ENCODE peak calls at places on chromosomes 7 and 10, in four cellular contexts. X is HepG2, T is K562, W is H1. Y is an unnamed sample.

GRCh38 chr10:104441601-104442000 is 88.0 kb downstream of the CFAP58 start:
- DNase-seq in T (no peak), W (no peak), X (no peak), Y (no peak)

GRCh38 chr10:33252324-33252723 is 82.1 kb downstream of the NRP1 start:
- DNase-seq in X (no peak), W (no peak), T (no peak), Y (no peak)

GRCh38 chr10:100339236-100339635 is 7.8 kb upstream of the SCD start:
- DNase-seq in X (no peak), W (no peak), T (no peak), Y (no peak)

GRCh38 chr10:31242902-31243301 is 76.1 kb upstream of the ZEB1 start:
- DNase-seq in W (peak), X (peak), T (peak), Y (peak)

GRCh38 chr7:131905574-131905973 is 349.1 kb upstream of the PODXL start:
- DNase-seq in T (no peak), X (no peak), W (no peak), Y (no peak)

GRCh38 chr10:71581376-71581775 is 138.2 kb downstream of the C10orf105 start:
- DNase-seq in X (no peak), T (no peak), W (no peak), Y (no peak)

GRCh38 chr10:91077549-91078017 is 142.9 kb upstream of the PCGF5 start:
- DNase-seq in X (no peak), T (no peak), W (no peak), Y (no peak)

GRCh38 chr10:35690534-35690933 is 48.4 kb upstream of the FZD8 start:
- DNase-seq in W (no peak), T (no peak), X (peak), Y (no peak)

GRCh38 chr7:6279341-6279740 is 6.9 kb upstream of the CYTH3 start:
- DNase-seq in W (no peak), X (peak), T (no peak), Y (no peak)

GRCh38 chr10:7471720-7472367 is 61.0 kb upstream of the SFMBT2 start:
- DNase-seq in X (no peak), T (no peak), W (no peak), Y (no peak)

GRCh38 chr7:67602246-67602645 is 605.6 kb downstream of the TYW1 start:
- DNase-seq in X (no peak), W (no peak), T (no peak), Y (no peak)

GRCh38 chr7:44633254-44634186 is 27.1 kb downstream of the OGDH start:
- DNase-seq in T (no peak), X (no peak), W (no peak), Y (no peak)

GRCh38 chr7:134454277-134454676 is 4.6 kb downstream of the AKR1B1 start:
- DNase-seq in W (no peak), X (no peak), T (no peak), Y (no peak)

GRCh38 chr10:69499726-69500689 is 48.7 kb downstream of the TSPAN15 start:
- DNase-seq in X (no peak), W (no peak), T (no peak), Y (no peak)

GRCh38 chr7:134726581-134726980 is 52.9 kb upstream of the CALD1 start:
- DNase-seq in W (no peak), T (no peak), X (no peak), Y (no peak)

GRCh38 chr10:62050941-62051433 is 149.5 kb downstream of the ARID5B start:
- DNase-seq in T (peak), W (no peak), X (peak), Y (peak)

GRCh38 chr7:149136118-149136517 is 10.0 kb upstream of the ZNF425 start:
- DNase-seq in X (no peak), T (no peak), W (no peak), Y (no peak)

GRCh38 chr10:79405221-79405994 is 40.0 kb downstream of the ZCCHC24 start:
- DNase-seq in X (no peak), W (no peak), T (no peak), Y (no peak)

GRCh38 chr10:79405995-79406515 is 39.4 kb downstream of the ZCCHC24 start:
- DNase-seq in T (no peak), W (no peak), X (no peak), Y (no peak)

GRCh38 chr10:79403441-79404230 is 41.8 kb downstream of the ZCCHC24 start:
- DNase-seq in X (peak), T (no peak), W (no peak), Y (no peak)

GRCh38 chr10:79404231-79404609 is 41.2 kb downstream of the ZCCHC24 start:
- DNase-seq in W (no peak), T (no peak), X (peak), Y (no peak)

GRCh38 chr10:79404690-79405131 is 40.7 kb downstream of the ZCCHC24 start:
- DNase-seq in T (no peak), W (no peak), X (no peak), Y (no peak)
- H3K4me3 ChIP-seq in T (no peak), W (peak), X (no peak), Y (no peak)

GRCh38 chr7:86647340-86648094 is 3.8 kb downstream of the GRM3 start:
- DNase-seq in W (no peak), X (no peak), T (no peak), Y (no peak)

GRCh38 chr7:86645676-86646276 is 2.1 kb downstream of the GRM3 start:
- DNase-seq in W (no peak), X (no peak), T (no peak), Y (no peak)

GRCh38 chr7:86643478-86644281 is at the start of gene GRM3:
- DNase-seq in X (no peak), W (no peak), T (no peak), Y (no peak)

GRCh38 chr7:86644282-86645173 is 819 bp downstream of the GRM3 start:
- DNase-seq in T (no peak), X (no peak), W (no peak), Y (no peak)

DNA sequence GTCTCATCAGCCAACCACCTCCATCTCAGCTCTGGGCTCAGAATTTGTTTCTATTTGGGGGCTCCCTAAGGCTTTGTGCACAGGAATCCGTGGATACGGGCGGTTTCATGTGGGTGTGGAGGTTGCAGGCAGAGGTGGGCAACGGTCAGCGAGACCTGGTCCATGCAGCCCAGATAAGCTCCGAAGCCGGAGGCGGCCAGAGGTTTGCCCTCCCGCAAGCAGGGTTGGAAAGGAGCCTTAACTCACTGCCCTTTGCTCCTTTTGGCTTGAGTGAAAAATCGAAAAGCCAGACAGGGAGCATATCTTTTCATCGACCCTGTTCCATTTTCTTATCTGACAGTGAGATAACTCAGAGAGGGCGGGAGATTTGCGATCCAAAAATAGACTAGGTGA is 1.5 kb downstream of the GRM3 start:
- DNase-seq in X (no peak), T (no peak), W (no peak), Y (no peak)
- TF ChIP-seq FOSL1 in X (no peak), T (no peak), W (no peak), Y (no peak)

DNA sequence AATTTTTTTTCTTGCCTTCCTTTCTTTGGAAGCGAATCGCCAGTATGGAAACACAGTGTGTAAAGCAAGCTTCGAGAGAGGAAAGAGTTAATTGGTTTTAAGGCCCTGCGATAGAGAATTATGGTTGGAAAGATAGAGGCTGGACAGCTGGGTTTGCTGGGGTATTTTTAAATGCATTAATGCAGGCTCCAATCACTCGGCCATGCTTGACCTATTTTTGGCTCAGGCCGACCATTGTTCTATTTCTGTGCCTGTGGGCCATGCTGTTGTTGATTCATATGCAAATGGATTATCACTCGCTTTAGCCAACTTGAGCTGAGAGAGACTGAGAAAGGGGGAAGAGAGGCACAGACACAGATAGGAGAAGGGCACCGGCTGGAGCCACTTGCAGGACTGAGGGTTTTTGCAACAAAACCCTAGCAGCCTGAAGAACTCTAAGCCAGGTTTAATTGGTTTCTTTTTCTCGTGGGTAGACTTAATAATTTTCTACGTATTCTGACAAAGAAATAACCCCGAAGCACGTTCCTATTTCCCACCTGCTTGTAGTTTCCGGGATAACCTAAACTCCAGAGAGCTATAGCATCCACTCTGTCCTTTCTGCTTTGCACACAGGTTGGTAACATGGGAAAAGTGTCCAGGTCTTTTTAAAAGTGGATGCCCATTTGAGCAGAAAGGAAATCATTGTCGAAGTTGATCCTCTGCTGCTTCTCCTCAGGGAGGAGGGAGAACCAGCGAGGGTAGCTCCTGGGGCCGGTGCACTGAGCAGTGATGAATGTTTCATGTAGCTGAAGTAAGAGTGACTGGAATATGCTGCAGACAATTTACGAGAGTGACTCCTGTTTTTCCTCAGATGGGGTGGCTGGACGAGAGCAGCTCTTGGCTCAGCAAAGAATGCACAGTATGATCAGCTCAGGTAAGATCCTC is at the start of gene HDAC9:
- DNase-seq in T (no peak), W (no peak), X (no peak), Y (no peak)
- H3K27ac ChIP-seq in T (no peak), W (peak), X (no peak), Y (no peak)

GRCh38 chr10:24468281-24468751 is 255.4 kb downstream of the ARHGAP21 start:
- DNase-seq in W (no peak), X (no peak), T (no peak), Y (no peak)

GRCh38 chr10:24465899-24466615 is 257.1 kb downstream of the KIAA1217 start:
- DNase-seq in X (peak), W (no peak), T (no peak), Y (peak)

GRCh38 chr10:24466616-24466949 is 257.1 kb downstream of the ARHGAP21 start:
- DNase-seq in W (no peak), X (no peak), T (no peak), Y (no peak)

GRCh38 chr10:24467605-24468004 is 256.1 kb downstream of the ARHGAP21 start:
- DNase-seq in X (no peak), T (no peak), W (no peak), Y (no peak)

GRCh38 chr10:24467094-24467493 is 256.6 kb downstream of the ARHGAP21 start:
- DNase-seq in X (no peak), T (no peak), W (no peak), Y (no peak)
- H3K4me3 ChIP-seq in X (peak), T (no peak), W (no peak), Y (peak)

GRCh38 chr10:111076682-111077661 is at the start of gene ADRA2A:
- DNase-seq in T (no peak), X (no peak), W (peak), Y (no peak)
- TF ChIP-seq FOSL1 in T (no peak), X (no peak), W (no peak), Y (no peak)

DNA sequence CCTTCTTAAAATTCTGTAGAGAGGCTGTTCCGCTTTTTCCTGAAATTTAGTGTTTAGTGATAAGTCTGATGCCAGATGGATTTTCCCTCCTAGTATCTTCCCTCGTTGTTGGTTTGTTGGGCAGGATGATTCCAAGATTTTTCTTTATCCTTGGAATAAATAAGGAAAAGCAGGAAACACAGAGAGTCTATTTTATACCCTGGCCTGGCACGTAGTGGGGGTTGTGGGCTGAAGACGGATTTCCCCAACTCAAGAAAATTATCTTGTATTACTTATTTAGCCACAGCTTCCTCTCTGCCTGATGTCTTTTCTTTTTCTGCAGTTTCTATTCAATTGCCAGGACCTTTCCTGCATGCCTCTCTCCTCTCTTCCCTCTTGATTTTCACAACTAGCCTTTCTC is 111.1 kb downstream of the AOAH start:
- DNase-seq in X (no peak), W (no peak), T (no peak), Y (no peak)
- H3K27ac ChIP-seq in X (no peak), W (no peak), T (no peak), Y (no peak)

GRCh38 chr10:86569335-86569734 is 47.7 kb upstream of the WAPL start:
- DNase-seq in T (no peak), W (no peak), X (no peak), Y (no peak)
- H3K4me3 ChIP-seq in T (no peak), W (no peak), X (no peak), Y (no peak)

DNA sequence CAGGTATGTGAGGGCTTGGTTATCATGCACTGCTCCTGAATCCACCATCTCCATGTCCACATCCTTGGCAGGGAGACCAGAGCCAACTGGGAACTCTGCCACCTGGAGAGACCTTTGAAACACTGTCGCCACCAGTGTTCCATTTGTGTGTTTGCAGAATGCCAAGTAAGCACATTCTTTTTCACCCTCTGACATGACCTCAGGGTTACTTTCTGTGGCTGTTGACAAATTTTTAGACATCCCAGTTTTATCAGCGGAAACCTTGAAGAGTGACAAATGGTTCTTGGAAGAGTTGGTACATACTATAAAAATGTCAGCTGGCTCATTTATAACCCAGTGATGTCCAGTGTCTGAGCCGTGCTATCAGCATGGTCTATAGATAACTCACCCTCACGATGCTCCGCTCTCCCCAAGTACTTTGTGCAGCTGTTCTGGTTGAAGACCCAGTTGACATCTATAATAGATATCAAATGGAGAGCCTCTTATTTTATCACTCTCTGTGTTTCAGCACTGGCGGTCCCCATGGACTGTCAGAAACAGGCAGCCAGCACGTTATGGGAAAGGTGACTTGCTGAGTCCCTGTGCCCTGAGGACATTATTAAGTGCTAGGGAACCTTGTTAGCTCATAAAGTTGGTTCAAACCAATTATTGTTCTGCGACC is 563.1 kb upstream of the GALNT17 start:
- DNase-seq in X (no peak), T (no peak), W (no peak), Y (no peak)
- TF ChIP-seq FOSL1 in X (no peak), T (peak), W (no peak), Y (no peak)

GRCh38 chr10:125013529-125013872 is 71.6 kb downstream of the ZRANB1 start:
- DNase-seq in W (no peak), T (no peak), X (no peak), Y (no peak)

GRCh38 chr10:125014086-125014830 is 72.3 kb downstream of the ZRANB1 start:
- DNase-seq in X (no peak), W (no peak), T (no peak), Y (no peak)

GRCh38 chr10:125016123-125016522 is 74.2 kb downstream of the ZRANB1 start:
- DNase-seq in W (no peak), X (no peak), T (no peak), Y (no peak)

GRCh38 chr10:125016611-125017202 is 74.8 kb downstream of the ZRANB1 start:
- DNase-seq in W (no peak), T (no peak), X (no peak), Y (no peak)

DNA sequence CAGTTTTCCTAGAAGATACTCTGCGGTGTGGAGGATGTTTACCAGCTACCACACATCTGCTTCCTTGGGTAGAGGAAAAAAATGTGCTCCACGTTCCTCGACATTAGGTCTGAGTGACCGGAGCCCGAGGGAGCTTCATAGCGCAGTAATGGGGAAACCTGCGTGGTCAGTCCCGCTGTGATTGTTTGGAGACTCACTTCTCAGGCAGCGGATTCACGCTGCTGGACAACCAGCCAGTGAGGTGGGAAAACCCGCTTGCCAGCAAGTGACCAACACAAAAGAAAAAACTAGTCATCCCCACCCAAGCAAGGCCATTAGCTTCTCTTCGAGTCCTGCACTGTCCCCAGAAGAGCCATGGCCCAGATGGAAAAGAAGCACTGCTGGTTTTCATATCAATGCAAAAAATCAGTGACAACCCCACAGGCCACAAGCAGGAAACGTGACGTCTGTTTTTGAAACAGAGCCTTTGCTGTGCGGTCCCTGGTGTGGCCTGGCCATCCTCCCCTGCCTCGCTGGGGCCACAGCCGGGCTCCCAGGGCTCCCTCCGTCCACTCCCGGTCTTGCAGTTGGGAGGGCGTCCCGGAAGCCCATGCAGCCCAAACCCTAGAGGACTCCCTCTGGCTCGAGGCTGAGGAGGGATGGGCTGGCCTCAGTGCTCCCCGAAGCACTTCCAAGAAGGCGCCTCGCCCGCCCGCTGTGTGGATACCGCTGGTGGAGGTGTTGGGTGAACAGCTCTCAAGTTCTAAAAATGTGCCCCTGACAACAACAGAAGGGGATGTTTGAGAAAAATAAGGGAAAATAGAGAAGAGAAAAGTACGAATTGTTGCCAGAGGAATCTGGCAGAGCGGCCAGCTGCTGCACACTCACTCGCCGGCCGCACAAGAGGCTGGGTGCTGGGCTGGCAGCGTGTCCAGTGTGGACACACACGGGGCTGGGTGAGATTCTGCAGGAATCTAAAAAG is 73.3 kb downstream of the ZRANB1 start:
- DNase-seq in W (no peak), X (no peak), T (no peak), Y (no peak)
- H3K27ac ChIP-seq in W (no peak), X (no peak), T (no peak), Y (no peak)

Y was measured in HCT116.